ENCODE peak calls at places on chromosomes 5 and 9, in five cellular contexts. O, T, N, I and J are unnamed samples.

GRCh38 chr5:72555871-72556270 is 48.7 kb upstream of the ZNF366 start:
- DNase-seq in O (no peak), T (no peak), N (no peak), I (no peak), J (no peak)

GRCh38 chr9:18018241-18018640 is 439.4 kb downstream of the SH3GL2 start:
- DNase-seq in O (no peak), T (no peak), N (no peak), I (no peak), J (no peak)

GRCh38 chr9:124198948-124199347 is 58.8 kb upstream of the NEK6 start:
- DNase-seq in O (no peak), T (no peak), N (no peak), I (no peak), J (no peak)

GRCh38 chr5:543351-543750 is 19.1 kb upstream of the SLC9A3 start:
- DNase-seq in O (no peak), T (no peak), N (no peak), I (no peak), J (no peak)

GRCh38 chr5:149938272-149938671 is 6.3 kb downstream of the PDE6A start:
- DNase-seq in O (no peak), T (no peak), N (peak), I (peak), J (no peak)

GRCh38 chr5:80034962-80035821 is at the start of gene THBS4:
- DNase-seq in O (no peak), T (no peak), N (peak), I (no peak), J (no peak)

GRCh38 chr5:127564002-127564769 is 46.7 kb downstream of the PRRC1 start:
- DNase-seq in O (no peak), T (peak), N (peak), I (peak), J (peak)

GRCh38 chr5:136631176-136631575 is 265.8 kb upstream of the TRPC7 start:
- DNase-seq in O (no peak), T (no peak), N (no peak), I (no peak), J (no peak)

GRCh38 chr5:110054240-110054639 is 364.5 kb downstream of the MAN2A1 start:
- DNase-seq in O (peak), T (peak), N (peak), I (no peak), J (peak)

GRCh38 chr5:68368686-68369359 is 153.3 kb downstream of the PIK3R1 start:
- DNase-seq in O (no peak), T (no peak), N (no peak), I (peak), J (no peak)

GRCh38 chr5:140328036-140328764 is 18.2 kb downstream of the HBEGF start:
- DNase-seq in O (no peak), T (no peak), N (no peak), I (no peak), J (peak)

GRCh38 chr5:151255621-151256286 is 2.8 kb downstream of the GM2A start:
- DNase-seq in O (peak), T (no peak), N (no peak), I (no peak), J (peak)

GRCh38 chr5:89095341-89095740 is 212.4 kb upstream of the MEF2C start:
- DNase-seq in O (peak), T (no peak), N (no peak), I (no peak), J (peak)

GRCh38 chr9:34590376-34591090 is 1.0 kb upstream of the CNTFR start:
- DNase-seq in O (no peak), T (no peak), N (no peak), I (no peak), J (no peak)

DNA sequence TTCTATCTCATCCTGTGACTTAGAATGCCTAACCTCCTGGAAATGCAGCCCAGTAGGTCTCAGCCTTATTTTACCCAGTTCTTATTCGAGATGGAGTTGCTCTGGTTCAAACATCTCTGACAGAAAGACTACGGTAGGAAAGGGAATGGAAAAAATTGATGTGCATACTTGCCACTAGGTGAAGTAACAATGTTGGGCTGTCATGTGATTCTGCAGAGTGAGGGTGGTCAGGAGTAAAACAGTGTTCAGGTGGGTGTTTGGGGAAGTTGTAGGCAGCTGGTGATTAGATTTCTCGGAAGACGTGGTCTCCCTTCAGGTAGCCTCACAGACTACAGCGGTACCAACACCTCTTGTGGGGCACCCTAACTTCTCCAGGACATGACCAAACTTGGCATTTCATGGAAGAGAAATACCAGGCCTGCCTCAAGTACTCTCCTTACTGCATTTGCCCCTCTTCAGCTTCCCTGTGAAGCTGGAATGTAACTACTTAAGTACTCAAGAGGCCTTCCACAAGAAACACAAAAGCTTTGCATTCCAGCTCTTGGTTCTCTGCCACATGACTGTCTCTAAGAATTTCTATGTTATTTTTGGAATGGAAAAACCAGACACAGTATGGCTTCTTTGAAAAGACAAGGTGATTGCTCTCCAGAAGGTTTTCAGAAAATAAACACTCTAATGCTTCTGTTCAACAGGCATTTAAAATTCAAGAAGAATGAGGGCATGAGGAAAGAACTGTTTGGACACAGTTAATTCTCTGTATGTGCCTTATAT is 17.4 kb upstream of the ENTREP1 start:
- DNase-seq in O (no peak), T (no peak), N (no peak), I (no peak), J (no peak)
- H3K4me3 ChIP-seq in O (no peak), T (no peak), N (no peak), I (no peak), J (no peak)

GRCh38 chr5:177494356-177495195 is 2.8 kb downstream of the PDLIM7 start:
- DNase-seq in O (no peak), T (peak), N (peak), I (peak), J (peak)
- TF ChIP-seq CTCF in O (peak), T (peak), N (no peak), I (peak), J (no peak)

DNA sequence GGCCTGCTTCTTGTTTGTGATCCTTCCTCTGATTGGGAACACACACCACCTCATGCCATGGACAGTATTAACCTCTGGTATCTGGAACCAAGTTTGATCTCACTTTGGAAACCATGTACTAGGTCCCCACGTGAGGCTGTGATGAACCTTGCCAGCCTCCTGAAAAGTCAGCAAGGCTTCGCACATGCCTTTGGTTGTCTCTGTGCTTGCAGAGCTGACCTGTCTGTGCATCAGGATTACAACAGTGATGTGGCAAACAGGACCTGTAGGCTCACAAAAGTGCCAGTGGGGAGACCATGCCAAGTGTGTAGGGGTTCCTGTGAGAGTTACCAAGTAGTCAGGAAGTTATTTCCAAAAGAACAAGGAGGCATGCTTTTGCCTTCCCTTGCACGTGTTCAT is 1.4 kb downstream of the ACO1 start:
- DNase-seq in O (no peak), T (no peak), N (no peak), I (no peak), J (no peak)
- H3K4me3 ChIP-seq in O (no peak), T (no peak), N (no peak), I (no peak), J (no peak)

GRCh38 chr9:120534266-120534665 is 45.7 kb downstream of the CDK5RAP2 start:
- DNase-seq in O (no peak), T (no peak), N (no peak), I (no peak), J (no peak)

GRCh38 chr9:120528834-120529233 is 51.1 kb downstream of the CDK5RAP2 start:
- DNase-seq in O (no peak), T (no peak), N (no peak), I (no peak), J (no peak)

GRCh38 chr9:120532891-120533290 is 47.1 kb downstream of the CDK5RAP2 start:
- DNase-seq in O (no peak), T (no peak), N (no peak), I (no peak), J (no peak)

GRCh38 chr9:120532475-120532874 is 47.5 kb downstream of the CDK5RAP2 start:
- DNase-seq in O (no peak), T (peak), N (no peak), I (peak), J (no peak)

DNA sequence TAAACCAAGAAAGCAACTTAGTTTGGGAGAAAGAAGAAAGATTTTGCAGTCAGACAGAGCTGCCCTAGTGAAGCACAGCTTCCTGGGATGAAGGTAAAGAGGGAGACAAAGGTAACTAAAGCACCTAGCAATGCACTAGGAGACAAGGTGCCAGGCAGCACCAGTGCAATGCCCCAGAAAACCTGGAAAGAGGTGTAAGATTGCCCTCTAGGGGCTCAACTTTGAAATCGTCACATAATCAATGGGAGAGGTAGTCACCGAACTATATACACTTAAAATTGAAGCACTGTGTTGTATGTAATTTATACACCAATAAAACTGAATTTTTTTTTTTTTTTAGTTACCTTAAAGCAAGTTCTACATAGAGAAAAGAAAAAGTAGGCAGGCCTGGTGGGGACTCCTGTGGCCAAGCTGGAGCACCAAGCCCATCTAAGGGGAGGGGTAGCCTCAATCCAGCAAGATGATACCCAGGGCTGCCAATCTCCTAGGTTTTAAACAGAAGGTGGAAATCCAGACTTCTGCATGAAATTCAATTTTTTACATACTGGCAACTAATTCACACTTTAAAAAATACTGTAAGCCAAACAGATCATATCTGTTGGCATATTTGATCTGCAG is 48.2 kb downstream of the CDK5RAP2 start:
- DNase-seq in O (no peak), T (peak), N (no peak), I (peak), J (peak)
- TF ChIP-seq CTCF in O (peak), T (peak), N (peak), I (peak), J (no peak)

DNA sequence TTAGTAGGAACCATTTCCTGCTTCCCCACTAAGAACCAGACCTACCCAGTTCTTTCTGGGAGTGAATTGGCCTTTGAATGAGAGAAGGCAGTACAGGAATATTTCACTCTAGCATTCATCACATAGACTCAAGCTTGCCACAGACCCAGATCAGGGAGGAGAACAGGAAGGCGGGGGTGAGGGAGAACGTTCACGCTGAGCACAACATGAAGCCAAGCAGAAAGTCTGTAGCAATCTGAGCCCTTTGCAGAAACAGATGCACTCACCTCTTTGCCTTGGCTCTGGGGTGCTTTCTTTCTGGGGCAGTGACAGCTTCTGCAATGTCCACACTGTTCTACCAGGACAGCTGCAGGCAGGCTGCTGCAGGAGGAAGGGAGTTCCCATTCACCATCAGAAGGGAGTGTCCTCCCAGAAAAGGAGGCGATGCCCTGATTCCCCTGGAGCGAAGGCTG is 11.5 kb upstream of the FGF1 start:
- DNase-seq in O (no peak), T (no peak), N (peak), I (no peak), J (no peak)
- H3K4me3 ChIP-seq in O (no peak), T (no peak), N (peak), I (no peak), J (no peak)